ENCODE peak calls at places on chromosomes 2 and 18, in six cellular contexts. One of them, this sample, is unnamed.

GRCh38 chr18:845152-845819 is 33.2 kb upstream of the YES1 start:
- DNase-seq in NB4: no peak
- DNase-seq in prostate gland: no peak
- DNase-seq in IMR-90: peak
- DNase-seq in testis: no peak
- DNase-seq in breast epithelium: no peak
- DNase-seq in this sample: no peak

GRCh38 chr2:120661551-120661950 is 74.1 kb upstream of the GLI2 start:
- DNase-seq in NB4: no peak
- DNase-seq in prostate gland: peak
- DNase-seq in IMR-90: no peak
- DNase-seq in testis: peak
- DNase-seq in breast epithelium: peak
- DNase-seq in this sample: no peak

GRCh38 chr2:20617892-20618467 is 32.9 kb downstream of the HS1BP3 start:
- DNase-seq in NB4: peak
- DNase-seq in prostate gland: peak
- DNase-seq in IMR-90: peak
- DNase-seq in testis: peak
- DNase-seq in breast epithelium: peak
- DNase-seq in this sample: peak

GRCh38 chr2:132731431-132731830 is 61.4 kb upstream of the LYPD1 start:
- DNase-seq in NB4: no peak
- DNase-seq in prostate gland: no peak
- DNase-seq in IMR-90: peak
- DNase-seq in testis: no peak
- DNase-seq in breast epithelium: no peak
- DNase-seq in this sample: no peak

GRCh38 chr2:237390235-237390634 is 23.7 kb downstream of the COL6A3 start:
- DNase-seq in NB4: no peak
- DNase-seq in prostate gland: no peak
- DNase-seq in IMR-90: no peak
- DNase-seq in testis: no peak
- DNase-seq in breast epithelium: no peak
- DNase-seq in this sample: no peak

GRCh38 chr2:179265082-179265575 is 497 bp upstream of the SESTD1 start:
- DNase-seq in NB4: peak
- DNase-seq in prostate gland: no peak
- DNase-seq in IMR-90: peak
- DNase-seq in testis: no peak
- DNase-seq in breast epithelium: no peak
- DNase-seq in this sample: no peak

GRCh38 chr2:219765236-219765635 is 137.8 kb downstream of the SLC4A3 start:
- DNase-seq in NB4: peak
- DNase-seq in prostate gland: no peak
- DNase-seq in IMR-90: no peak
- DNase-seq in testis: no peak
- DNase-seq in breast epithelium: no peak
- DNase-seq in this sample: no peak

GRCh38 chr2:173462908-173463840 is 108.5 kb downstream of the CDCA7 start:
- DNase-seq in NB4: no peak
- DNase-seq in prostate gland: no peak
- DNase-seq in IMR-90: no peak
- DNase-seq in testis: no peak
- DNase-seq in breast epithelium: no peak
- DNase-seq in this sample: no peak

GRCh38 chr2:60094450-60094929 is 459.0 kb downstream of the BCL11A start:
- DNase-seq in NB4: peak
- DNase-seq in prostate gland: no peak
- DNase-seq in IMR-90: no peak
- DNase-seq in testis: no peak
- DNase-seq in breast epithelium: no peak
- DNase-seq in this sample: no peak

GRCh38 chr2:128177315-128177714 is 86.3 kb downstream of the UGGT1 start:
- DNase-seq in NB4: no peak
- DNase-seq in prostate gland: no peak
- DNase-seq in IMR-90: no peak
- DNase-seq in testis: no peak
- DNase-seq in breast epithelium: no peak
- DNase-seq in this sample: no peak

GRCh38 chr2:148990968-148991367 is 47.5 kb upstream of the LYPD6B start:
- DNase-seq in NB4: no peak
- DNase-seq in prostate gland: no peak
- DNase-seq in IMR-90: no peak
- DNase-seq in testis: no peak
- DNase-seq in breast epithelium: no peak
- DNase-seq in this sample: no peak

GRCh38 chr2:140311905-140312304 is 1531.7 kb upstream of the NXPH2 start:
- DNase-seq in NB4: no peak
- DNase-seq in prostate gland: no peak
- DNase-seq in IMR-90: no peak
- DNase-seq in testis: no peak
- DNase-seq in breast epithelium: no peak
- DNase-seq in this sample: no peak

GRCh38 chr18:79529296-79529695 is 133.6 kb downstream of the NFATC1 start:
- DNase-seq in NB4: no peak
- DNase-seq in prostate gland: no peak
- DNase-seq in IMR-90: no peak
- DNase-seq in testis: no peak
- DNase-seq in breast epithelium: no peak
- DNase-seq in this sample: no peak

GRCh38 chr2:10460366-10460796 is 12.3 kb upstream of the ODC1 start:
- DNase-seq in NB4: no peak
- DNase-seq in prostate gland: no peak
- DNase-seq in IMR-90: no peak
- DNase-seq in testis: no peak
- DNase-seq in breast epithelium: no peak
- DNase-seq in this sample: no peak

GRCh38 chr2:218219934-218220333 is 2.9 kb downstream of the ARPC2 start:
- DNase-seq in NB4: peak
- DNase-seq in prostate gland: no peak
- DNase-seq in IMR-90: no peak
- DNase-seq in testis: no peak
- DNase-seq in breast epithelium: no peak
- DNase-seq in this sample: no peak

GRCh38 chr2:8855019-8855418 is 17.6 kb upstream of the KIDINS220 start:
- DNase-seq in NB4: no peak
- DNase-seq in prostate gland: no peak
- DNase-seq in IMR-90: no peak
- DNase-seq in testis: no peak
- DNase-seq in breast epithelium: no peak
- DNase-seq in this sample: no peak

GRCh38 chr2:163698857-163699256 is 37.0 kb downstream of the FIGN start:
- DNase-seq in NB4: no peak
- DNase-seq in prostate gland: no peak
- DNase-seq in IMR-90: no peak
- DNase-seq in testis: no peak
- DNase-seq in breast epithelium: no peak
- DNase-seq in this sample: no peak

GRCh38 chr2:218405365-218406208 is 5.9 kb downstream of the CTDSP1 start:
- DNase-seq in NB4: peak
- DNase-seq in prostate gland: no peak
- DNase-seq in IMR-90: no peak
- DNase-seq in testis: no peak
- DNase-seq in breast epithelium: no peak
- DNase-seq in this sample: no peak

GRCh38 chr2:9333591-9334171 is 89.6 kb downstream of the ITGB1BP1 start:
- DNase-seq in NB4: peak
- DNase-seq in prostate gland: peak
- DNase-seq in IMR-90: peak
- DNase-seq in testis: peak
- DNase-seq in breast epithelium: peak
- DNase-seq in this sample: no peak

GRCh38 chr2:238287702-238288649 is at the start of gene PER2:
- DNase-seq in NB4: peak
- DNase-seq in prostate gland: peak
- DNase-seq in IMR-90: peak
- DNase-seq in testis: peak
- DNase-seq in breast epithelium: peak
- DNase-seq in this sample: no peak

GRCh38 chr2:15471606-15472005 is 89.5 kb downstream of the NBAS start:
- DNase-seq in NB4: no peak
- DNase-seq in prostate gland: no peak
- DNase-seq in IMR-90: no peak
- DNase-seq in testis: no peak
- DNase-seq in breast epithelium: no peak
- DNase-seq in this sample: no peak
- TF ChIP-seq POLR2A in NB4: no peak
- TF ChIP-seq POLR2A in prostate gland: no peak
- TF ChIP-seq POLR2A in IMR-90: no peak
- TF ChIP-seq POLR2A in testis: no peak
- TF ChIP-seq POLR2A in breast epithelium: no peak
- TF ChIP-seq POLR2A in this sample: no peak

GRCh38 chr2:172426635-172427255 is 641 bp upstream of the ITGA6 start:
- DNase-seq in NB4: no peak
- DNase-seq in prostate gland: no peak
- DNase-seq in IMR-90: no peak
- DNase-seq in testis: no peak
- DNase-seq in breast epithelium: no peak
- DNase-seq in this sample: no peak

GRCh38 chr2:172429351-172429968 is 2.1 kb downstream of the ITGA6 start:
- DNase-seq in NB4: peak
- DNase-seq in prostate gland: peak
- DNase-seq in IMR-90: peak
- DNase-seq in testis: no peak
- DNase-seq in breast epithelium: peak
- DNase-seq in this sample: no peak

GRCh38 chr2:172427256-172427989 is at the start of gene ITGA6:
- DNase-seq in NB4: peak
- DNase-seq in prostate gland: peak
- DNase-seq in IMR-90: peak
- DNase-seq in testis: peak
- DNase-seq in breast epithelium: peak
- DNase-seq in this sample: no peak

GRCh38 chr2:172428841-172429173 is 1.4 kb downstream of the ITGA6 start:
- DNase-seq in NB4: no peak
- DNase-seq in prostate gland: no peak
- DNase-seq in IMR-90: no peak
- DNase-seq in testis: no peak
- DNase-seq in breast epithelium: no peak
- DNase-seq in this sample: no peak

GRCh38 chr2:172427990-172428840 is 829 bp downstream of the ITGA6 start:
- DNase-seq in NB4: peak
- DNase-seq in prostate gland: peak
- DNase-seq in IMR-90: no peak
- DNase-seq in testis: peak
- DNase-seq in breast epithelium: no peak
- DNase-seq in this sample: no peak
- TF ChIP-seq POLR2A in NB4: no peak
- TF ChIP-seq POLR2A in prostate gland: no peak
- TF ChIP-seq POLR2A in IMR-90: no peak
- TF ChIP-seq POLR2A in testis: no peak
- TF ChIP-seq POLR2A in breast epithelium: no peak
- TF ChIP-seq POLR2A in this sample: no peak

GRCh38 chr18:68800075-68800474 is 2.2 kb downstream of the CCDC102B start:
- DNase-seq in NB4: no peak
- DNase-seq in prostate gland: no peak
- DNase-seq in IMR-90: no peak
- DNase-seq in testis: no peak
- DNase-seq in breast epithelium: no peak
- DNase-seq in this sample: no peak
- TF ChIP-seq POLR2A in NB4: no peak
- TF ChIP-seq POLR2A in prostate gland: no peak
- TF ChIP-seq POLR2A in IMR-90: no peak
- TF ChIP-seq POLR2A in testis: no peak
- TF ChIP-seq POLR2A in breast epithelium: no peak
- TF ChIP-seq POLR2A in this sample: no peak

DNA sequence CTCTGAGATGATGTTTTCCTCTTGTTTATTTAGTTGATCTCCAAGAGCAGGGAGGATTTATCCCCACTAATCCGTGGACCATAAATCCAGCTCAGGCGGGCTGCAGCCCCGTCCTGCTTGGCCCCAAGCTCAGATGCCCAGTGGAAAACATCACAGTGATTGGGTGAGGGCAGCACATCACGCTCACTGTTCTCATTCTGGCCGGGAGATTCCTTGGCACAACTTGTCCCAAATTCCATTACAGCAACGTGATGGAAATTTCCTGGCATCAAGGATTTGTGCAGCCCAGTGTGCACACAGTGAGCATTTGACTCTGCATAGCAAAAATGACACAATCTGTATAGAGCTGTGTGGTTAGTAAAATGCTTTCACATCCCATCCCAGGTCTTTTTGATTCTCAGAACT is 96.8 kb downstream of the VAPA start:
- DNase-seq in NB4: no peak
- DNase-seq in prostate gland: peak
- DNase-seq in IMR-90: peak
- DNase-seq in testis: peak
- DNase-seq in breast epithelium: peak
- DNase-seq in this sample: no peak
- TF ChIP-seq POLR2A in NB4: no peak
- TF ChIP-seq POLR2A in prostate gland: no peak
- TF ChIP-seq POLR2A in IMR-90: no peak
- TF ChIP-seq POLR2A in testis: no peak
- TF ChIP-seq POLR2A in breast epithelium: no peak
- TF ChIP-seq POLR2A in this sample: no peak

DNA sequence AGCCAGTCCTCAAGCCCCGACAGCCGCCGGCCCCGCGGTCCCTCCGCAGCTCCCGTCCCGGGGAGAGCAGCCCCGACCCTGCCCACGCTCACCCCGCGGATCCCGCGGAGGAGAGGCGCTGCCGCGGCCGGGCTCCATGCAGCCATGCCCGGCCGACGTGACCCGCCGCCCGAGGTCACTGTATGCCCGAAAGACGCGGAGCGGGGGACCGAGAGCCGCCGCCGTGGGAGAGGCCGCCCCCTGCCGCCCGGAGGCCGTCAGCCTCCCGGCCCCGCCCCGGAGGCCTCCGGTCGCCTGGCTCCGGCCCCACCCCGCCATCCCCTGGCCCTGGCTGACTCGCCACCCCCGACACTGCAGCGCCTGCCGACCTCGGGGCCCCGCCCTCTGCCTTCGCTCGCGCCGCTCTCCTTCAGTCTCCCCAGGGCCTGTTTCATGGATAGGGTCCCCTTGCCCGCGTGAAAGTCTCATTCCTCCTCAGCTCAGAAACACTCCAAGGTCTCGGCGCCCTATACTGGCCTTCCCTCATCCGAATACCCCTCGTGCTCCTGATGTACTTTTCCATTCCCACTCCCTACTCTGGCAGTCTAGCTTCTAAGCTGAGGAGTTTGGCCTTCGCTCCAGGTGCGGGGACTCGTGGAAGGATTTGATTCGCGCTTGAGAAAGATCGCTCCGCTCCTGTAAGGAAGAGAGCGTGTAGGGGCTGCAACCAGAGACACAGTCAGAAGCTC is at the start of gene BOLA3:
- DNase-seq in NB4: peak
- DNase-seq in prostate gland: peak
- DNase-seq in IMR-90: peak
- DNase-seq in testis: peak
- DNase-seq in breast epithelium: peak
- DNase-seq in this sample: no peak
- TF ChIP-seq POLR2A in NB4: peak
- TF ChIP-seq POLR2A in prostate gland: no peak
- TF ChIP-seq POLR2A in IMR-90: peak
- TF ChIP-seq POLR2A in testis: no peak
- TF ChIP-seq POLR2A in breast epithelium: no peak
- TF ChIP-seq POLR2A in this sample: no peak